ENCODE peak calls at places on chromosomes 16 and 17, in five cellular contexts. D, P, Y, G and C are unnamed samples.
A peak's percentile ranks its signal among the peaks of the same experiment; 100 is the strongest.

GRCh38 chr16:49766280-49766679 is 89.6 kb downstream of the ZNF423 start:
- DNase-seq in P (no peak), D (no peak), Y (no peak), G (no peak), C (no peak)

GRCh38 chr16:49459953-49460735 is 86.5 kb downstream of the C16orf78 start:
- DNase-seq in Y (no peak), D (no peak), P (no peak), G (peak; percentile 11), C (no peak)

GRCh38 chr16:87375426-87376135 is 8.0 kb downstream of the FBXO31 start:
- DNase-seq in G (no peak), Y (peak; percentile 41), D (no peak), P (no peak), C (peak; percentile 42)

GRCh38 chr17:1158879-1159278 is 20.9 kb downstream of the ABR start:
- DNase-seq in D (no peak), Y (no peak), P (no peak), G (no peak), C (peak; percentile 33)

GRCh38 chr17:49787932-49788442 is 494 bp upstream of the KAT7 start:
- DNase-seq in Y (no peak), P (no peak), D (peak; percentile 26), G (no peak), C (no peak)

GRCh38 chr16:84332975-84333684 is 35.2 kb upstream of the ATP2C2 start:
- DNase-seq in D (peak; percentile 84), Y (no peak), G (peak; percentile 75), P (no peak), C (no peak)

GRCh38 chr16:85759136-85759535 is 8.2 kb upstream of the C16orf74 start:
- DNase-seq in Y (no peak), G (no peak), D (no peak), P (peak; percentile 72), C (no peak)

GRCh38 chr16:79466111-79466510 is 134.4 kb downstream of the MAF start:
- DNase-seq in P (no peak), Y (no peak), G (no peak), D (no peak), C (no peak)

GRCh38 chr17:28982191-28982793 is 23.5 kb downstream of the SEZ6 start:
- DNase-seq in G (no peak), P (peak; percentile 64), Y (no peak), D (peak; percentile 16), C (no peak)

GRCh38 chr17:57959929-57960328 is 4.7 kb upstream of the CUEDC1 start:
- DNase-seq in Y (no peak), G (no peak), D (no peak), P (no peak), C (no peak)

GRCh38 chr17:77085916-77086432 is 54.8 kb upstream of the SEC14L1 start:
- DNase-seq in D (no peak), P (no peak), G (no peak), Y (no peak), C (no peak)

GRCh38 chr16:80300456-80300855 is 240.3 kb upstream of the DYNLRB2 start:
- DNase-seq in D (no peak), G (no peak), P (no peak), Y (no peak), C (peak; percentile 10)

GRCh38 chr16:31413943-31414342 is 14.2 kb downstream of the COX6A2 start:
- DNase-seq in P (no peak), G (no peak), Y (no peak), D (no peak), C (no peak)

GRCh38 chr17:3894927-3895343 is 2.1 kb upstream of the CAMKK1 start:
- DNase-seq in Y (no peak), D (peak; percentile 71), P (no peak), G (peak; percentile 68), C (peak; percentile 9)

GRCh38 chr17:60137731-60138130 is 12.0 kb upstream of the CA4 start:
- DNase-seq in D (no peak), Y (no peak), P (no peak), G (no peak), C (no peak)

DNA sequence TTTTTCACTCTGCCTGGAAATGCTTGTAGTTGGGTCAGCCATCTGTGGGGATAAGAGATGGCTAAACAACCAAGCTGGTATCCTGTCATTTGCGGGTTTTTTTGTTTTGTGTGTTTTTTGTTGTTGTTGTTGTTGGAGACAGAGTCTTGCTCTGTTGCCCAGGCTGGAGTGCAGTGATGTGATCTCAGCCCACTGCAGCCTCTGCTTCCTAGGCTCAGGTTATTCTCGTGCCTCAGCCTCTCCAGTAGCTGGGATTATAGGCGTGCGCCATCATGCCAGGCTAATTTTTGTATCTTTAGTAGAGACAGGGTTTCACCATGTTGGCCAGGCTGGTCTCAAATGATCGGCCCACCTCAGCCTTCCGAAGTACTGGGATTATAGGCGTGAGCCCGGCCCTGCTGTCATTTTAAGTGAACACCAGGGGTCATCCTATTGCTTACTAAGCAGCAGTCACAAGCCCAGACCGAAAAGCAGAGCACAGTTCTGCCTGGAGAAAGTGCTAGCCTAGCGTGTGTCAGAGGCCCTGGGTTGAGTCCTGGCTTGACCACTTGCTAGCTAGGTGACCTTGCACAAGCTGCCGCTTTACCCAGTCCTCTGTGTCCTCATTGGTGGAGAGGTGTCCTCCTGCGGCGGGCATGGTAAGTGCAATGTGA is 4.6 kb downstream of the SMCR8 start:
- DNase-seq in D (no peak), G (peak; percentile 27), Y (peak; percentile 78), P (no peak), C (peak; percentile 55)
- TF ChIP-seq CTCF in D (peak; percentile 37), G (no peak), Y (peak; percentile 61), P (peak; percentile 15), C (peak; percentile 76)

GRCh38 chr16:30063893-30064745 is 1.4 kb upstream of the ALDOA start:
- DNase-seq in D (peak; percentile 80), G (peak; percentile 79), P (peak; percentile 85), Y (peak; percentile 41), C (no peak)
- TF ChIP-seq CTCF in D (no peak), G (no peak), P (peak; percentile 67), Y (no peak), C (peak; percentile 32)

DNA sequence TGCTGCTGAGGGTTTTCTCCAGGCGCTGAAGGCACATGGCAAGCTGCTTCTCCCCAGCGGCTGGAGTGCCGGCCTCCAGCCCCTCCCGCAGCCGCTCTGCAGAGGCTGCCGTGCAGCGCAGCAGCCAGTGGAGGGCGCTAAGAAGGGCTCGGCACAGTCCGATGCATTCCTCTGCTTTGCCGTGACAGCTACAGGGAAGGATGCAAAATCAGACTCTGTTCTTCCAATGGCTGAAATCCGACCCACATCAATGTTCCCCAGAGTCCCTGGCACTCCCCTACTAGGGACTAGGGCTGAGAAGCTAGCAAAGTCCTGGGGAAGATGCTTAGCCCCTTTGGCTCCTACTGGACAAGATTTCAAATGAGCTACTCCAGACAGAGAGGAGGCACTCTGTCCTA is 19.0 kb downstream of the MED24 start:
- DNase-seq in G (no peak), P (peak; percentile 28), D (peak; percentile 64), Y (peak; percentile 62), C (no peak)
- TF ChIP-seq CTCF in G (no peak), P (peak; percentile 16), D (peak; percentile 60), Y (peak; percentile 79), C (peak; percentile 69)

DNA sequence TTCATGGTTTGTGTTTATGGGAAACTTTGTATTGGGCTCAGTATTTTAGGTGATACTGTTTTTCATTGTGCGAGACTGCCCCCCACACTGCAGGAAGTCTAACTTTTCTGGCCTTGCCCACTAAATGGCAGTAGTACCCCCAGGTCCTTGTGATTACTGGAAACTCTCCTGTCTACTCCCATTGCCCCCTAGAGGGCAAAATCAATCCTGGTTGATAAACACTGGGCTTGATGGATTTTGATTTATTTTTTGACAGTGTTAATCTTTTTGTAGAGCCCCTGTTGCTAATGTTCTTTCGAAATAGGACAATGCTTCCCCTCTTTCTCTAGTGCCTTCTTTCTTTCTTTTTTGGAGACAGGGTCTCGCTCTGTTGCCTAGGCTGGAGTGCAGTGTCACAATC is 15.5 kb downstream of the METTL9 start:
- DNase-seq in D (no peak), Y (no peak), P (no peak), G (no peak), C (no peak)
- TF ChIP-seq CTCF in D (no peak), Y (no peak), P (no peak), G (no peak), C (peak; percentile 51)